ENCODE peak calls at places on chromosomes 1 and 21, in ten cellular contexts. Q is left lung; P is upper lobe of right lung; A is upper lobe of left lung; R is RWPE2; W is right cardiac atrium; F is A549; M is Panc1; Z is CD8-positive, alpha-beta T cell; L is naive thymus-derived CD4-positive, alpha-beta T cell. J is an unnamed sample.

GRCh38 chr1:197920345-197921117 is 3.4 kb downstream of the LHX9 start:
- ATAC-seq in Q (no peak), P (no peak), A (no peak), R (no peak), W (no peak), F (no peak), M (no peak), Z (no peak), L (no peak), J (no peak)

GRCh38 chr1:234473123-234473522 is 5.9 kb downstream of the TARBP1 start:
- ATAC-seq in Q (no peak), P (no peak), A (no peak), R (no peak), W (no peak), F (no peak), M (no peak), Z (no peak), L (no peak), J (no peak)

GRCh38 chr1:208065862-208066261 is 154.9 kb upstream of the CD34 start:
- ATAC-seq in Q (peak; percentile 68), P (peak; percentile 86), A (peak; percentile 74), R (no peak), W (no peak), F (no peak), M (no peak), Z (no peak), L (peak; percentile 61), J (peak; percentile 25)

GRCh38 chr1:83632906-83633305 is 366.0 kb downstream of the TTLL7 start:
- ATAC-seq in Q (no peak), P (no peak), A (no peak), R (no peak), W (no peak), F (no peak), M (no peak), Z (no peak), L (no peak), J (no peak)

GRCh38 chr21:34274001-34274400 is 89.8 kb upstream of the KCNE2 start:
- ATAC-seq in Q (no peak), P (no peak), A (no peak), R (no peak), W (no peak), F (no peak), M (no peak), Z (no peak), L (no peak), J (no peak)

GRCh38 chr1:235567812-235568444 is 63.7 kb upstream of the B3GALNT2 start:
- ATAC-seq in Q (no peak), P (no peak), A (no peak), R (no peak), W (no peak), F (no peak), M (no peak), Z (no peak), L (peak; percentile 50), J (no peak)

GRCh38 chr1:172957491-172957890 is 93.2 kb downstream of the TNFSF18 start:
- ATAC-seq in Q (no peak), P (no peak), A (no peak), R (no peak), W (no peak), F (no peak), M (no peak), Z (no peak), L (no peak), J (no peak)

GRCh38 chr1:197948926-197949899 is 32.0 kb downstream of the LHX9 start:
- ATAC-seq in Q (no peak), P (no peak), A (no peak), R (no peak), W (no peak), F (no peak), M (no peak), Z (peak; percentile 75), L (peak; percentile 86), J (no peak)

GRCh38 chr1:210214573-210215409 is 17.8 kb upstream of the SERTAD4 start:
- ATAC-seq in Q (no peak), P (no peak), A (no peak), R (no peak), W (no peak), F (no peak), M (no peak), Z (no peak), L (no peak), J (no peak)

GRCh38 chr1:84724128-84724860 is 34.0 kb upstream of the SSX2IP start:
- ATAC-seq in Q (no peak), P (peak; percentile 61), A (no peak), R (no peak), W (no peak), F (peak; percentile 81), M (peak; percentile 72), Z (peak; percentile 67), L (peak; percentile 74), J (no peak)

GRCh38 chr1:181739214-181739613 is 255.9 kb downstream of the CACNA1E start:
- ATAC-seq in Q (no peak), P (no peak), A (no peak), R (no peak), W (no peak), F (no peak), M (no peak), Z (no peak), L (no peak), J (no peak)

GRCh38 chr1:106492876-106493275 is 563.6 kb upstream of the PRMT6 start:
- ATAC-seq in Q (no peak), P (no peak), A (no peak), R (no peak), W (no peak), F (no peak), M (no peak), Z (no peak), L (no peak), J (no peak)

GRCh38 chr1:94863919-94864318 is 43.8 kb downstream of the SLC44A3 start:
- ATAC-seq in Q (peak; percentile 91), P (peak; percentile 91), A (peak; percentile 91), R (peak; percentile 83), W (peak; percentile 94), F (peak; percentile 94), M (peak; percentile 88), Z (no peak), L (no peak), J (peak; percentile 88)

GRCh38 chr1:174786760-174787159 is 213.0 kb upstream of the CACYBP start:
- ATAC-seq in Q (no peak), P (no peak), A (no peak), R (no peak), W (no peak), F (no peak), M (no peak), Z (peak; percentile 42), L (peak; percentile 20), J (no peak)

GRCh38 chr1:24664507-24665033 is 21.5 kb downstream of the SRRM1 start:
- ATAC-seq in Q (no peak), P (no peak), A (no peak), R (no peak), W (peak; percentile 84), F (no peak), M (no peak), Z (no peak), L (no peak), J (no peak)

DNA sequence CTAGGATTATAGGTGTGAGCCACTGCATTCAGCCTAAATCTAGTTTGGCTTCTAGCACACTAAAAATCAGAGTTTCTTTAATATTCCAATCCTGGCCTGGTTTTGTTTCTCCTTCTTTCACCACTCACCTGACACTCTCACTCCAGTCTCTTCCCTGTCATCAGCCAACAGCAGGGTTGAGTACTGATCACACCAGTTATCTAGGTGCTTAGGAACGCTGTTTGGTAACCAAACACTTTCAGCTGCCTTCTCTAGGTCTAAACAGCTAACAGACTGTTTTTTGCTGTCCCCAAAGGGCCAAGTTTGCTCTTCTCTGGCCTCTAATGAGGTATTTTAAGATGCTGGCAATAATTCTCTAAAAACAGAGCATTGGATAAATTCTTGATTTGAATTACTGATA is 17.7 kb upstream of the FRRS1 start:
- ATAC-seq in Q (no peak), P (no peak), A (no peak), R (no peak), W (peak; percentile 90), F (no peak), M (no peak), Z (no peak), L (no peak), J (no peak)
- H3K4me3 ChIP-seq in Q (no peak overlapping the region), P (no peak overlapping the region), A (no peak overlapping the region), R (no peak overlapping the region), W (no peak overlapping the region), F (no peak overlapping the region), M (no peak overlapping the region), Z (no peak overlapping the region), L (no peak overlapping the region), J (no peak overlapping the region)

GRCh38 chr1:157326173-157326859 is 188.1 kb upstream of the ETV3 start:
- ATAC-seq in Q (no peak), P (no peak), A (no peak), R (no peak), W (no peak), F (no peak), M (no peak), Z (no peak), L (no peak), J (no peak)
- H3K4me3 ChIP-seq in Q (no peak overlapping the region), P (no peak overlapping the region), A (no peak overlapping the region), R (no peak overlapping the region), W (no peak overlapping the region), F (no peak overlapping the region), M (no peak overlapping the region), Z (no peak overlapping the region), L (no peak overlapping the region), J (no peak overlapping the region)

DNA sequence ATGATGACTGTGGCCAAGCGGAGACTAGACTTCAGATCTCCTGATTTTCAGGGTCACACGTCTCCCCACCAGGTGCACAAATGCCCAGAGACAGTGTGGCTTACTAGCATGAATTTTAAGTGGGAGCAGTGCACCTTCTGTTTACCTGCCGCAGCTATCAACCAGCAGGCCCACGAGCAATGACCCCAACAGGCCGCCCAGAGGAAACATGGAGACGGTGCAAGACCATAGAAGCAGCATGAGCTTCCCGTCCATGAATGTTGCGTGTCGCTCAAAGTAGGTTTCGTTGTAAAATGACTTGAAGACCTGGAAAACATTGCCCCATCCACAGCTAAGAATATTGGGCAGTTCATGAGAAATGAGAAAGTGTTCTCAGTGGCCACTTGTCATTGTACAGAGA is 3.5 kb downstream of the SLC2A7 start:
- ATAC-seq in Q (no peak), P (no peak), A (no peak), R (no peak), W (no peak), F (no peak), M (no peak), Z (no peak), L (no peak), J (no peak)
- H3K4me3 ChIP-seq in Q (no peak overlapping the region), P (no peak overlapping the region), A (no peak overlapping the region), R (no peak overlapping the region), W (no peak overlapping the region), F (no peak overlapping the region), M (no peak overlapping the region), Z (no peak overlapping the region), L (no peak overlapping the region), J (no peak overlapping the region)

DNA sequence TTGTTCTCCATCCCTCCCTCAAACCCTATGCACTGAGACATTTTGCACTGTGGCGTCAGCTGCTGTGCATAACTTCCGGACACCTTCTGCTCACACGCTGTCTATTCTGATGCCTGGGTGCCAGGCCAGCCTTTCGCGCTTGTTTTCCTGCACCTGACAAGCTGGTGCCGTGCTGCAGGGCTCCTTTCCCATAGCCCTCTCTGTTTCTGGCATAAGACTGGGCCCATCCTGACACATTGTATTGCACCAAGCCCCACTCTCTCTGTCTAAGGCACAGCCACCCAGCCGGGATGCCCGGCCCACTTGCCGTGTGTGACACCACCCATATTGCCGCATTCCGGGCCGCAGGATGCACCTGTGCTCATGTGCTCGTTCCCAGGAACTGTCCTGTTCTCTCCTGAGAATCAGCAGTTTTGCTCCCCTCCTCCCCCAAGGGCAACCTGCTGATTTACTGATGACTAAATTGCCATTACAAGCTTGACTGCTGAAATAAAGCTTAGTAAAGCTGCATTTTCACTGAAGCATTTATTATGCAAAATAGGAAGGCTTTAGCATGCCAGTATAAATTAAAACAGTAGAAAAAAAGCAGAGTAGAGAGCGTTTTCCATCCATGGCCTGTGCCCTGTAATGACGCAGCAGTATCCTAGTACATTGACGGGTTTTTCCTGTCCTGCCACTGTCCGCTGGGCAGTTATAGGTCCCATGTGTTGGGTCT is 88.0 kb downstream of the CD247 start:
- ATAC-seq in Q (no peak), P (no peak), A (no peak), R (no peak), W (no peak), F (no peak), M (no peak), Z (peak; percentile 33), L (peak; percentile 31), J (peak; percentile 28)
- H3K4me3 ChIP-seq in Q (no peak overlapping the region), P (no peak overlapping the region), A (no peak overlapping the region), R (no peak overlapping the region), W (no peak overlapping the region), F (no peak overlapping the region), M (no peak overlapping the region), Z (no peak overlapping the region), L (no peak overlapping the region), J (no peak overlapping the region)